ENCODE peak calls at places on chromosomes 1 and 21, in five cellular contexts. One of them, this sample, is unnamed.

GRCh38 chr1:7693662-7694061 is 77.4 kb upstream of the VAMP3 start:
- DNase-seq in fibroblast of the aortic adventitia: no peak
- DNase-seq in cardiac muscle cell: no peak
- DNase-seq in fibroblast of lung: no peak
- DNase-seq in Peyer's patch: no peak
- DNase-seq in this sample: no peak

GRCh38 chr1:28247603-28248272 is 11.6 kb upstream of the SESN2 start:
- DNase-seq in fibroblast of the aortic adventitia: no peak
- DNase-seq in cardiac muscle cell: no peak
- DNase-seq in fibroblast of lung: no peak
- DNase-seq in Peyer's patch: no peak
- DNase-seq in this sample: no peak

GRCh38 chr21:33643658-33644311 is 1.5 kb downstream of the ITSN1 start:
- DNase-seq in fibroblast of the aortic adventitia: no peak
- DNase-seq in fibroblast of lung: peak
- DNase-seq in cardiac muscle cell: peak
- DNase-seq in Peyer's patch: no peak
- DNase-seq in this sample: no peak

GRCh38 chr1:240232548-240232947 is 140.9 kb downstream of the FMN2 start:
- DNase-seq in Peyer's patch: no peak
- DNase-seq in fibroblast of the aortic adventitia: peak
- DNase-seq in cardiac muscle cell: no peak
- DNase-seq in fibroblast of lung: peak
- DNase-seq in this sample: no peak

GRCh38 chr1:14627608-14628489 is 29.4 kb downstream of the KAZN start:
- DNase-seq in fibroblast of lung: no peak
- DNase-seq in cardiac muscle cell: peak
- DNase-seq in Peyer's patch: no peak
- DNase-seq in fibroblast of the aortic adventitia: peak
- DNase-seq in this sample: no peak

GRCh38 chr21:35467536-35467935 is 418.4 kb upstream of the RUNX1 start:
- DNase-seq in Peyer's patch: no peak
- DNase-seq in fibroblast of the aortic adventitia: no peak
- DNase-seq in cardiac muscle cell: peak
- DNase-seq in fibroblast of lung: peak
- DNase-seq in this sample: no peak

GRCh38 chr1:64624446-64624766 is 120.5 kb upstream of the RAVER2 start:
- DNase-seq in Peyer's patch: no peak
- DNase-seq in fibroblast of the aortic adventitia: peak
- DNase-seq in fibroblast of lung: peak
- DNase-seq in cardiac muscle cell: peak
- DNase-seq in this sample: no peak

GRCh38 chr1:83641206-83641658 is 357.7 kb downstream of the TTLL7 start:
- DNase-seq in cardiac muscle cell: peak
- DNase-seq in fibroblast of lung: peak
- DNase-seq in Peyer's patch: no peak
- DNase-seq in fibroblast of the aortic adventitia: peak
- DNase-seq in this sample: no peak

GRCh38 chr1:46526689-46527291 is 24.7 kb downstream of the KNCN start:
- DNase-seq in fibroblast of lung: no peak
- DNase-seq in Peyer's patch: no peak
- DNase-seq in cardiac muscle cell: no peak
- DNase-seq in fibroblast of the aortic adventitia: no peak
- DNase-seq in this sample: no peak

GRCh38 chr1:19884312-19884711 is 2.1 kb downstream of the OTUD3 start:
- DNase-seq in fibroblast of lung: peak
- DNase-seq in fibroblast of the aortic adventitia: no peak
- DNase-seq in Peyer's patch: no peak
- DNase-seq in cardiac muscle cell: no peak
- DNase-seq in this sample: no peak

GRCh38 chr21:36902793-36903192 is 63.7 kb downstream of the HLCS start:
- DNase-seq in fibroblast of lung: peak
- DNase-seq in Peyer's patch: no peak
- DNase-seq in cardiac muscle cell: peak
- DNase-seq in fibroblast of the aortic adventitia: no peak
- DNase-seq in this sample: no peak

GRCh38 chr1:59427155-59427554 is 130.3 kb downstream of the FGGY start:
- DNase-seq in fibroblast of the aortic adventitia: no peak
- DNase-seq in cardiac muscle cell: no peak
- DNase-seq in fibroblast of lung: peak
- DNase-seq in Peyer's patch: no peak
- DNase-seq in this sample: no peak

GRCh38 chr1:198806861-198807260 is 168.0 kb downstream of the PTPRC start:
- DNase-seq in fibroblast of lung: no peak
- DNase-seq in fibroblast of the aortic adventitia: no peak
- DNase-seq in cardiac muscle cell: no peak
- DNase-seq in Peyer's patch: no peak
- DNase-seq in this sample: no peak

GRCh38 chr1:92410706-92411105 is 76.0 kb downstream of the GFI1 start:
- DNase-seq in fibroblast of lung: no peak
- DNase-seq in cardiac muscle cell: no peak
- DNase-seq in Peyer's patch: peak
- DNase-seq in fibroblast of the aortic adventitia: no peak
- DNase-seq in this sample: no peak

GRCh38 chr1:62198781-62199125 is 4.1 kb downstream of the L1TD1 start:
- DNase-seq in fibroblast of the aortic adventitia: peak
- DNase-seq in cardiac muscle cell: peak
- DNase-seq in Peyer's patch: no peak
- DNase-seq in fibroblast of lung: peak
- DNase-seq in this sample: no peak

GRCh38 chr1:30447080-30447479 is 276.3 kb downstream of the MATN1 start:
- DNase-seq in fibroblast of lung: no peak
- DNase-seq in fibroblast of the aortic adventitia: no peak
- DNase-seq in cardiac muscle cell: no peak
- DNase-seq in Peyer's patch: peak
- DNase-seq in this sample: no peak

GRCh38 chr1:186878356-186878755 is 49.6 kb downstream of the PLA2G4A start:
- DNase-seq in fibroblast of the aortic adventitia: peak
- DNase-seq in fibroblast of lung: no peak
- DNase-seq in cardiac muscle cell: no peak
- DNase-seq in Peyer's patch: no peak
- DNase-seq in this sample: no peak

GRCh38 chr1:71292203-71292602 is 211.4 kb upstream of the ZRANB2 start:
- DNase-seq in cardiac muscle cell: no peak
- DNase-seq in fibroblast of lung: no peak
- DNase-seq in Peyer's patch: no peak
- DNase-seq in fibroblast of the aortic adventitia: no peak
- DNase-seq in this sample: no peak

GRCh38 chr1:51517361-51518032 is 1.6 kb downstream of the EPS15 start:
- DNase-seq in fibroblast of lung: peak
- DNase-seq in fibroblast of the aortic adventitia: peak
- DNase-seq in cardiac muscle cell: peak
- DNase-seq in Peyer's patch: no peak
- DNase-seq in this sample: no peak

GRCh38 chr1:194618101-194618500 is 1431.7 kb upstream of the B3GALT2 start:
- DNase-seq in Peyer's patch: no peak
- DNase-seq in fibroblast of lung: no peak
- DNase-seq in fibroblast of the aortic adventitia: no peak
- DNase-seq in cardiac muscle cell: no peak
- DNase-seq in this sample: no peak

GRCh38 chr1:7341145-7341900 is 429.8 kb upstream of the VAMP3 start:
- DNase-seq in Peyer's patch: no peak
- DNase-seq in cardiac muscle cell: peak
- DNase-seq in fibroblast of lung: peak
- DNase-seq in fibroblast of the aortic adventitia: peak
- DNase-seq in this sample: no peak

GRCh38 chr1:54051936-54052469 is 1.0 kb downstream of the TMEM59 start:
- DNase-seq in cardiac muscle cell: peak
- DNase-seq in fibroblast of the aortic adventitia: peak
- DNase-seq in Peyer's patch: no peak
- DNase-seq in fibroblast of lung: peak
- DNase-seq in this sample: no peak

GRCh38 chr1:201013031-201013485 is 10.5 kb downstream of the KIF21B start:
- DNase-seq in fibroblast of the aortic adventitia: no peak
- DNase-seq in fibroblast of lung: no peak
- DNase-seq in Peyer's patch: no peak
- DNase-seq in cardiac muscle cell: no peak
- DNase-seq in this sample: no peak

GRCh38 chr1:211474426-211474825 is 17.5 kb downstream of the RD3 start:
- DNase-seq in fibroblast of the aortic adventitia: peak
- DNase-seq in cardiac muscle cell: peak
- DNase-seq in fibroblast of lung: no peak
- DNase-seq in Peyer's patch: no peak
- DNase-seq in this sample: no peak

GRCh38 chr1:84164156-84164555 is 20.1 kb downstream of the PRKACB start:
- DNase-seq in fibroblast of lung: no peak
- DNase-seq in fibroblast of the aortic adventitia: peak
- DNase-seq in cardiac muscle cell: peak
- DNase-seq in Peyer's patch: no peak
- DNase-seq in this sample: no peak

GRCh38 chr21:17798796-17799195 is 20.4 kb downstream of the C21orf91 start:
- DNase-seq in fibroblast of the aortic adventitia: peak
- DNase-seq in cardiac muscle cell: no peak
- DNase-seq in Peyer's patch: no peak
- DNase-seq in fibroblast of lung: peak
- DNase-seq in this sample: no peak

GRCh38 chr1:244087611-244088010 is 36.5 kb downstream of the ZBTB18 start:
- DNase-seq in fibroblast of the aortic adventitia: no peak
- DNase-seq in cardiac muscle cell: no peak
- DNase-seq in fibroblast of lung: no peak
- DNase-seq in Peyer's patch: no peak
- DNase-seq in this sample: no peak

GRCh38 chr21:44263221-44263671 is 1.5 kb upstream of the DNMT3L start:
- DNase-seq in cardiac muscle cell: no peak
- DNase-seq in fibroblast of lung: no peak
- DNase-seq in Peyer's patch: no peak
- DNase-seq in fibroblast of the aortic adventitia: no peak
- DNase-seq in this sample: no peak

GRCh38 chr1:6634278-6635052 is 9.8 kb downstream of the THAP3 start:
- DNase-seq in fibroblast of lung: peak
- DNase-seq in cardiac muscle cell: peak
- DNase-seq in Peyer's patch: peak
- DNase-seq in fibroblast of the aortic adventitia: peak
- DNase-seq in this sample: no peak

GRCh38 chr1:7402548-7402850 is 368.6 kb upstream of the VAMP3 start:
- DNase-seq in fibroblast of lung: no peak
- DNase-seq in fibroblast of the aortic adventitia: no peak
- DNase-seq in cardiac muscle cell: no peak
- DNase-seq in Peyer's patch: peak
- DNase-seq in this sample: no peak

GRCh38 chr1:205578780-205579571 is 52.8 kb downstream of the ELK4 start:
- DNase-seq in cardiac muscle cell: no peak
- DNase-seq in Peyer's patch: no peak
- DNase-seq in fibroblast of lung: no peak
- DNase-seq in fibroblast of the aortic adventitia: no peak
- DNase-seq in this sample: no peak

GRCh38 chr21:42350899-42351543 is at the start of gene TFF2:
- DNase-seq in fibroblast of lung: no peak
- DNase-seq in cardiac muscle cell: no peak
- DNase-seq in Peyer's patch: no peak
- DNase-seq in fibroblast of the aortic adventitia: no peak
- DNase-seq in this sample: no peak
- H3K4me3 ChIP-seq in fibroblast of lung: no peak
- H3K4me3 ChIP-seq in cardiac muscle cell: no peak
- H3K4me3 ChIP-seq in Peyer's patch: no peak
- H3K4me3 ChIP-seq in fibroblast of the aortic adventitia: no peak
- H3K4me3 ChIP-seq in this sample: no peak

GRCh38 chr1:9628541-9629444 is 22.7 kb upstream of the PIK3CD start:
- DNase-seq in cardiac muscle cell: no peak
- DNase-seq in fibroblast of lung: no peak
- DNase-seq in fibroblast of the aortic adventitia: no peak
- DNase-seq in Peyer's patch: peak
- DNase-seq in this sample: no peak
- H3K4me3 ChIP-seq in cardiac muscle cell: no peak
- H3K4me3 ChIP-seq in fibroblast of lung: no peak
- H3K4me3 ChIP-seq in fibroblast of the aortic adventitia: no peak
- H3K4me3 ChIP-seq in Peyer's patch: peak
- H3K4me3 ChIP-seq in this sample: no peak

DNA sequence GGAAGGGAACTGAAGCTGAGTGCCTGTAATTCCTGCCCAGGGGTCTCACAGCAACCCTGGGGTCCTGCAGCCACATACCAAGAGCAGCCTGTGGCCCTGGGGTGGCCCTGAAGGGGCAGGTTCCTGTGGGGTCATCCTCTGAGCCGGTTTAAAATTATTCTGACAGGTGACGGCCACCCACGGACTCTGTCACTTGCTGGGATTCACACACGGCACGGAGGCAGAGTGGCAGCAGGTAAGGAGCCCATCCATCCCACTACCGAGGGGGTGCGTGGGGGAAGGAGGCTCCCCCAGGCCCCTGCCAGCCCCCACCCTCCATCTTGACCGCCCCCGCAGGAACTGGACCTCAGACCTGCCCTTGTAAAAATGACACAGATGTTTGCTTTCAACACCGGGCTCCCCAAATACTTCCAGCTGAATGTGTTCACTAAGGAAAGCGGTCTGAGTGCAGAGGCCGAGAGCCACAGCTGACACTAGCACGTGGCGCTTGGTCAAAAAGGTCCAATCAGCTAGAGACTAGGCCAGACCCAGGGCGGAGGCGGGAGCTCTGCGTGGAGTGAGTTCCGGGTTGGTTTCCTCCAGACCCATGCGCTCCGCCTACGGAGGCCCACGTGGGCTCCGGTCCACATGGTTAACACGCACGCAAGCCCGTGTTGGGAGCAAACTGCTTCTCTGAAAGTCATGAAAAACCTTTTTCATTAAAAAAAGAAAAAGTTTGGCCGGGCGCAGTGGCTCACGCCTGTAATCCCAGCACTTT is 10.0 kb downstream of the YBEY start:
- DNase-seq in cardiac muscle cell: peak
- DNase-seq in fibroblast of lung: peak
- DNase-seq in fibroblast of the aortic adventitia: peak
- DNase-seq in Peyer's patch: peak
- DNase-seq in this sample: no peak
- H3K4me3 ChIP-seq in cardiac muscle cell: no peak
- H3K4me3 ChIP-seq in fibroblast of lung: no peak
- H3K4me3 ChIP-seq in fibroblast of the aortic adventitia: no peak
- H3K4me3 ChIP-seq in Peyer's patch: no peak
- H3K4me3 ChIP-seq in this sample: no peak

DNA sequence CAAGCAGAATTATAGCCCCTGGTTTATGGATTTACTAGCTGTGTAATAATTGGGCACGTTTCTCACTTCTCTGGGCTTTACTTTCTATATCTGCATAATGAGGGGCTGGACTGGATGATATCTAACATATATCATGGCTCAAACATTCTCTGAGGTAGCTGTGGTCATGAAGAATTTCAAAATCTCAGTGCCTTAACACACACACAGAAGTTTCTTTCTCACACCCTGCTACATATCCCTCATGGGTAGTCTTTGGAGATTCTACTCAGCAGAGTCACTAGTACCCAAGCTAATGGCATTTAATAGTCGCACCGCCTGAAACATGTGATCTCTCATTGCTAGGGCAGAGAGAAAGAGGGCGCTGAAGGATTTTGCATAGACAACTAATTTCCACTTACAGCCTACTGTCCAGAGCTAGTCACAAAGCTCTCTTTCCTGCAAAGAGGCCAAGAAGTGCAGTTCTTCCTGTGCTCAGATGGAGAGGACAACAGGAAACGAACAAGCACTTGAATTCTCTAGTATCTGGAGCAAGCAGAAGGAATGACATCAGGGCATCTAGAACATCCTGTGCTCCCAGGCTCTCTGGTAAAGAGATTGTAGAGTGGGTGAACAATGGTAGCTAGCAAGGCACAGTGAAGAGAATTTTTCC is 183.5 kb upstream of the PTBP2 start:
- DNase-seq in fibroblast of the aortic adventitia: peak
- DNase-seq in Peyer's patch: no peak
- DNase-seq in fibroblast of lung: peak
- DNase-seq in cardiac muscle cell: peak
- DNase-seq in this sample: no peak
- H3K4me3 ChIP-seq in fibroblast of the aortic adventitia: no peak
- H3K4me3 ChIP-seq in Peyer's patch: no peak
- H3K4me3 ChIP-seq in fibroblast of lung: no peak
- H3K4me3 ChIP-seq in cardiac muscle cell: no peak
- H3K4me3 ChIP-seq in this sample: no peak